ENCODE peak calls at places on chromosomes 11 and 22, in five cellular contexts. One of them, this sample, is unnamed.

GRCh38 chr11:59008942-59009341 is 69.7 kb downstream of the GLYATL1 start:
- DNase-seq in HCEC 1CT: no peak
- DNase-seq in stimulated activated naive CD8-positive, alpha-beta T cell treated with anti-CD3 and anti-CD28 coated beads, Interleukin-15, Interleukin-2, amounts not matched to agents 100 U/mL and 50 U/mL, for 24 hours: no peak
- DNase-seq in NCI-H187: no peak
- DNase-seq in spleen: no peak
- DNase-seq in this sample: no peak

GRCh38 chr11:18384157-18384641 is 10.2 kb upstream of the LDHA start:
- DNase-seq in HCEC 1CT: peak
- DNase-seq in spleen: peak
- DNase-seq in NCI-H187: no peak
- DNase-seq in stimulated activated naive CD8-positive, alpha-beta T cell treated with anti-CD3 and anti-CD28 coated beads, Interleukin-15, Interleukin-2, amounts not matched to agents 100 U/mL and 50 U/mL, for 24 hours: no peak
- DNase-seq in this sample: no peak

GRCh38 chr11:121722431-121723256 is 269.9 kb upstream of the SORL1-AS1 start:
- DNase-seq in stimulated activated naive CD8-positive, alpha-beta T cell treated with anti-CD3 and anti-CD28 coated beads, Interleukin-15, Interleukin-2, amounts not matched to agents 100 U/mL and 50 U/mL, for 24 hours: peak
- DNase-seq in NCI-H187: no peak
- DNase-seq in spleen: no peak
- DNase-seq in HCEC 1CT: peak
- DNase-seq in this sample: peak

GRCh38 chr11:95456704-95457491 is 225.9 kb upstream of the SESN3 start:
- DNase-seq in spleen: no peak
- DNase-seq in stimulated activated naive CD8-positive, alpha-beta T cell treated with anti-CD3 and anti-CD28 coated beads, Interleukin-15, Interleukin-2, amounts not matched to agents 100 U/mL and 50 U/mL, for 24 hours: no peak
- DNase-seq in NCI-H187: no peak
- DNase-seq in HCEC 1CT: no peak
- DNase-seq in this sample: no peak

GRCh38 chr11:10809373-10810199 is 860 bp upstream of the EIF4G2 start:
- DNase-seq in spleen: peak
- DNase-seq in HCEC 1CT: peak
- DNase-seq in NCI-H187: no peak
- DNase-seq in stimulated activated naive CD8-positive, alpha-beta T cell treated with anti-CD3 and anti-CD28 coated beads, Interleukin-15, Interleukin-2, amounts not matched to agents 100 U/mL and 50 U/mL, for 24 hours: peak
- DNase-seq in this sample: peak

GRCh38 chr11:107182983-107183382 is 164.7 kb upstream of the GUCY1A2 start:
- DNase-seq in HCEC 1CT: peak
- DNase-seq in spleen: no peak
- DNase-seq in stimulated activated naive CD8-positive, alpha-beta T cell treated with anti-CD3 and anti-CD28 coated beads, Interleukin-15, Interleukin-2, amounts not matched to agents 100 U/mL and 50 U/mL, for 24 hours: no peak
- DNase-seq in NCI-H187: no peak
- DNase-seq in this sample: no peak

GRCh38 chr22:26642465-26643367 is 14.7 kb upstream of the MIAT start:
- DNase-seq in NCI-H187: no peak
- DNase-seq in spleen: peak
- DNase-seq in HCEC 1CT: no peak
- DNase-seq in stimulated activated naive CD8-positive, alpha-beta T cell treated with anti-CD3 and anti-CD28 coated beads, Interleukin-15, Interleukin-2, amounts not matched to agents 100 U/mL and 50 U/mL, for 24 hours: peak
- DNase-seq in this sample: peak

GRCh38 chr11:75820636-75821035 is 5.6 kb downstream of the UVRAG start:
- DNase-seq in HCEC 1CT: peak
- DNase-seq in NCI-H187: no peak
- DNase-seq in stimulated activated naive CD8-positive, alpha-beta T cell treated with anti-CD3 and anti-CD28 coated beads, Interleukin-15, Interleukin-2, amounts not matched to agents 100 U/mL and 50 U/mL, for 24 hours: no peak
- DNase-seq in spleen: no peak
- DNase-seq in this sample: no peak

GRCh38 chr11:115257286-115258077 is 246.7 kb downstream of the CADM1 start:
- DNase-seq in NCI-H187: no peak
- DNase-seq in HCEC 1CT: no peak
- DNase-seq in spleen: no peak
- DNase-seq in stimulated activated naive CD8-positive, alpha-beta T cell treated with anti-CD3 and anti-CD28 coated beads, Interleukin-15, Interleukin-2, amounts not matched to agents 100 U/mL and 50 U/mL, for 24 hours: no peak
- DNase-seq in this sample: no peak